ENCODE peak calls at places on chromosomes 11 and 22, in four cellular contexts. Z is upper lobe of left lung, R is PC-3, O is BJ. D is an unnamed sample.
A peak's percentile ranks its signal among the peaks of the same experiment; 100 is the strongest.

GRCh38 chr22:44697423-44698179 is 4.4 kb upstream of the PRR5 start:
- DNase-seq in O (no peak), R (peak; percentile 73), Z (peak; percentile 94), D (peak; percentile 79)

GRCh38 chr11:27902981-27903624 is 202.8 kb upstream of the BDNF start:
- DNase-seq in R (peak; percentile 86), O (no peak), Z (no peak), D (no peak)

GRCh38 chr22:39999144-39999757 is 4.5 kb downstream of the FAM83F start:
- DNase-seq in O (no peak), Z (no peak), R (no peak), D (no peak)

GRCh38 chr11:5303643-5304042 is 1.9 kb upstream of the OR51B4 start:
- DNase-seq in Z (no peak), O (no peak), R (no peak), D (no peak)

GRCh38 chr11:17531071-17531817 is 13.0 kb downstream of the USH1C start:
- DNase-seq in Z (peak; percentile 63), R (peak; percentile 11), O (no peak), D (no peak)

GRCh38 chr11:5280582-5281102 is 10.9 kb upstream of the HBE1 start:
- DNase-seq in O (peak; percentile 97), R (peak; percentile 95), Z (peak; percentile 43), D (no peak)

GRCh38 chr22:31618057-31618456 is 44.0 kb downstream of the PISD start:
- DNase-seq in R (no peak), Z (peak; percentile 81), O (no peak), D (no peak)

GRCh38 chr22:42150727-42151590 is 20.3 kb upstream of the CYP2D6 start:
- DNase-seq in R (no peak), O (no peak), Z (peak; percentile 62), D (no peak)

DNA sequence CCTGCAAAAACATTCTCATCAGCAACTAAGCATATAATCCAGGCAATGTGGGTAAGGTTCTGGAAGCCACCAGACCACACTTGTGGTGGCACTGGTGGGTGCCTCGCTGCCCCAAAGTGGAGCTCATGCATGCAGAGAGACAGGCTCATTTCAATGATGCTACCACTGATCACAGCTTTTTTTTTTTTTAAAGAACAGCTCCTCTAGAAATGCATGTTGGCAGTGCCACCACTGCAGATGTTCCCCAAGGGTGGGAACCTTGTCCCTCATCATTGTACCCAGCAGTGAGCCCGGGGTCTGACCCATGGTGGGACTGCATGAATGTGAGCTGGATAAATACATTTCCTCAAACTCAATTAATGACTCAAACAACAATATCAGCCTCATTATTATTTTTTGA is 31.1 kb upstream of the SERPIND1 start:
- DNase-seq in R (no peak), O (no peak), Z (no peak), D (no peak)
- H3K36me3 ChIP-seq in R (peaks cover 11% of the 10 kb centered on the region), O (peaks cover 16% of the 10 kb centered on the region), Z (peaks cover 82% of the 10 kb centered on the region), D (peaks cover 51% of the 10 kb centered on the region)

GRCh38 chr11:65621460-65621859 is 5.9 kb downstream of the PCNX3 start:
- DNase-seq in R (no peak), Z (peak; percentile 74), O (no peak), D (no peak)

GRCh38 chr11:65624931-65625627 is 9.5 kb downstream of the PCNX3 start:
- DNase-seq in Z (peak; percentile 67), R (no peak), O (no peak), D (no peak)

GRCh38 chr11:65623852-65624616 is 8.5 kb downstream of the PCNX3 start:
- DNase-seq in O (no peak), Z (peak; percentile 61), R (no peak), D (no peak)

GRCh38 chr11:65622011-65622410 is 6.4 kb downstream of the PCNX3 start:
- DNase-seq in R (no peak), Z (peak; percentile 70), O (no peak), D (no peak)

GRCh38 chr11:65623177-65623576 is 7.6 kb downstream of the PCNX3 start:
- DNase-seq in Z (peak; percentile 76), R (no peak), O (no peak), D (no peak)
- H3K36me3 ChIP-seq in Z (peaks cover 98% of the 10 kb centered on the region), R (peaks cover 64% of the 10 kb centered on the region), O (peaks cover 63% of the 10 kb centered on the region), D (peaks cover 80% of the 10 kb centered on the region)

DNA sequence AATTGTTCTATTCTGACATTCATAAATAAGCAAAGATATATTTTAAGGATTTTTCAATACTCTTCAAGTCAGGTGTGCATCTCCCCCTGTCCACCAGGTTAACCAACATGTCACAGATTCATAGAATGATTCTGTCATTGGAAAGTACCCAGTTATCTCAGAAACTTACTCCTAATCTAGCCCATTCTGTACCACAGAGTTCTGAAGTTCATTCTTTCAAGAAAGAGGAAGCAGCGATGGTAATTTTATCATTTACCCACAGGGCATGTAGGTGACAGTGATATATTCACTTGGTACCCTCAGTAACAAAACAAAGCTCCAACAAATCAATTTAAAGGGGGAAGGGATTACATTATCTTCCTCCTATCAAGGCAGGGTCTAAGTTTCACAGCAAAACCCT is 18.9 kb upstream of the MPPED2 start:
- DNase-seq in Z (no peak), R (no peak), O (no peak), D (no peak)
- H3K36me3 ChIP-seq in Z (no peaks in the 10 kb centered on the region), R (no peaks in the 10 kb centered on the region), O (no peaks in the 10 kb centered on the region), D (no peaks in the 10 kb centered on the region)

GRCh38 chr22:38715852-38716251 is 10.1 kb downstream of the GTPBP1 start:
- DNase-seq in R (no peak), O (no peak), Z (no peak), D (no peak)
- H3K36me3 ChIP-seq in R (peaks cover 6% of the 10 kb centered on the region), O (peaks cover 20% of the 10 kb centered on the region), Z (peaks cover 48% of the 10 kb centered on the region), D (peaks cover 35% of the 10 kb centered on the region)